ENCODE peak calls at places on chromosomes 16 and 17, in eight cellular contexts. One of them, this sample, is unnamed.

GRCh38 chr17:68462381-68463210 is 5.3 kb upstream of the WIPI1 start:
- DNase-seq in fibroblast of the conjunctiva: peak
- DNase-seq in HCEC 1CT: peak
- DNase-seq in AG10803: peak
- DNase-seq in stimulated activated CD4-positive, alpha-beta T cell treated with anti-CD3 and anti-CD28 coated beads, Interleukin-15, amount 100 ng/mL, for 1 hour: no peak
- DNase-seq in SW480: peak
- DNase-seq in T-helper 9 cell: peak
- DNase-seq in HEK293T: peak
- DNase-seq in this sample: peak

GRCh38 chr16:67230809-67231660 is 4.1 kb downstream of the TMEM208 start:
- DNase-seq in AG10803: no peak
- DNase-seq in fibroblast of the conjunctiva: no peak
- DNase-seq in SW480: no peak
- DNase-seq in HCEC 1CT: no peak
- DNase-seq in T-helper 9 cell: no peak
- DNase-seq in stimulated activated CD4-positive, alpha-beta T cell treated with anti-CD3 and anti-CD28 coated beads, Interleukin-15, amount 100 ng/mL, for 1 hour: no peak
- DNase-seq in HEK293T: no peak
- DNase-seq in this sample: no peak

GRCh38 chr17:4711671-4712111 is 1.3 kb downstream of the ARRB2 start:
- DNase-seq in AG10803: no peak
- DNase-seq in HCEC 1CT: no peak
- DNase-seq in stimulated activated CD4-positive, alpha-beta T cell treated with anti-CD3 and anti-CD28 coated beads, Interleukin-15, amount 100 ng/mL, for 1 hour: no peak
- DNase-seq in HEK293T: no peak
- DNase-seq in fibroblast of the conjunctiva: no peak
- DNase-seq in SW480: no peak
- DNase-seq in T-helper 9 cell: no peak
- DNase-seq in this sample: peak

GRCh38 chr16:54411555-54411954 is 125.0 kb upstream of the IRX3 start:
- DNase-seq in HCEC 1CT: no peak
- DNase-seq in T-helper 9 cell: no peak
- DNase-seq in HEK293T: no peak
- DNase-seq in stimulated activated CD4-positive, alpha-beta T cell treated with anti-CD3 and anti-CD28 coated beads, Interleukin-15, amount 100 ng/mL, for 1 hour: no peak
- DNase-seq in AG10803: no peak
- DNase-seq in fibroblast of the conjunctiva: no peak
- DNase-seq in SW480: no peak
- DNase-seq in this sample: no peak

GRCh38 chr16:2897110-2897509 is 14.1 kb downstream of the FLYWCH2 start:
- DNase-seq in fibroblast of the conjunctiva: no peak
- DNase-seq in HEK293T: no peak
- DNase-seq in HCEC 1CT: no peak
- DNase-seq in stimulated activated CD4-positive, alpha-beta T cell treated with anti-CD3 and anti-CD28 coated beads, Interleukin-15, amount 100 ng/mL, for 1 hour: no peak
- DNase-seq in T-helper 9 cell: no peak
- DNase-seq in AG10803: no peak
- DNase-seq in SW480: no peak
- DNase-seq in this sample: no peak

GRCh38 chr16:83651871-83652270 is 155.9 kb upstream of the HSBP1 start:
- DNase-seq in stimulated activated CD4-positive, alpha-beta T cell treated with anti-CD3 and anti-CD28 coated beads, Interleukin-15, amount 100 ng/mL, for 1 hour: no peak
- DNase-seq in AG10803: no peak
- DNase-seq in HCEC 1CT: no peak
- DNase-seq in T-helper 9 cell: no peak
- DNase-seq in HEK293T: no peak
- DNase-seq in SW480: no peak
- DNase-seq in fibroblast of the conjunctiva: no peak
- DNase-seq in this sample: no peak

GRCh38 chr17:75272848-75273184 is 1.8 kb upstream of the MIF4GD start:
- DNase-seq in fibroblast of the conjunctiva: no peak
- DNase-seq in HEK293T: no peak
- DNase-seq in AG10803: no peak
- DNase-seq in T-helper 9 cell: no peak
- DNase-seq in stimulated activated CD4-positive, alpha-beta T cell treated with anti-CD3 and anti-CD28 coated beads, Interleukin-15, amount 100 ng/mL, for 1 hour: no peak
- DNase-seq in HCEC 1CT: no peak
- DNase-seq in SW480: no peak
- DNase-seq in this sample: no peak

GRCh38 chr16:72013389-72013788 is 4.8 kb downstream of the DHODH start:
- DNase-seq in AG10803: peak
- DNase-seq in SW480: no peak
- DNase-seq in T-helper 9 cell: no peak
- DNase-seq in HCEC 1CT: no peak
- DNase-seq in fibroblast of the conjunctiva: no peak
- DNase-seq in stimulated activated CD4-positive, alpha-beta T cell treated with anti-CD3 and anti-CD28 coated beads, Interleukin-15, amount 100 ng/mL, for 1 hour: no peak
- DNase-seq in HEK293T: no peak
- DNase-seq in this sample: no peak

GRCh38 chr17:40980594-40980993 is 3.5 kb downstream of the KRT40 start:
- DNase-seq in HCEC 1CT: no peak
- DNase-seq in stimulated activated CD4-positive, alpha-beta T cell treated with anti-CD3 and anti-CD28 coated beads, Interleukin-15, amount 100 ng/mL, for 1 hour: no peak
- DNase-seq in SW480: no peak
- DNase-seq in AG10803: peak
- DNase-seq in HEK293T: no peak
- DNase-seq in T-helper 9 cell: no peak
- DNase-seq in fibroblast of the conjunctiva: no peak
- DNase-seq in this sample: no peak

GRCh38 chr16:31354394-31355291 is at the start of gene ITGAX:
- DNase-seq in T-helper 9 cell: no peak
- DNase-seq in fibroblast of the conjunctiva: peak
- DNase-seq in HCEC 1CT: peak
- DNase-seq in AG10803: no peak
- DNase-seq in SW480: peak
- DNase-seq in stimulated activated CD4-positive, alpha-beta T cell treated with anti-CD3 and anti-CD28 coated beads, Interleukin-15, amount 100 ng/mL, for 1 hour: no peak
- DNase-seq in HEK293T: no peak
- DNase-seq in this sample: no peak

GRCh38 chr17:17322516-17323510 is 19.6 kb downstream of the NT5M start:
- DNase-seq in T-helper 9 cell: no peak
- DNase-seq in SW480: no peak
- DNase-seq in HEK293T: peak
- DNase-seq in AG10803: no peak
- DNase-seq in HCEC 1CT: no peak
- DNase-seq in stimulated activated CD4-positive, alpha-beta T cell treated with anti-CD3 and anti-CD28 coated beads, Interleukin-15, amount 100 ng/mL, for 1 hour: no peak
- DNase-seq in fibroblast of the conjunctiva: no peak
- DNase-seq in this sample: no peak

This sample was measured in GF-D8.